ENCODE peak calls at places on chromosomes 5 and 9, in ten cellular contexts. Z, W, F, J, D, G, A, K, X and I are unnamed samples.

GRCh38 chr5:139667001-139667729 is 19.0 kb downstream of the CXXC5 start:
- DNase-seq in Z (no peak), W (no peak), F (no peak), J (no peak), D (no peak), G (no peak), A (no peak), K (no peak), X (no peak), I (peak; percentile 43)

GRCh38 chr5:55222819-55223124 is 4.3 kb downstream of the MCIDAS start:
- DNase-seq in Z (no peak), W (no peak), F (no peak), J (no peak), D (no peak), G (no peak), A (no peak), K (no peak), X (no peak), I (no peak)

GRCh38 chr5:116575635-116576042 is 1.0 kb upstream of the SEMA6A start:
- DNase-seq in Z (no peak), W (peak; percentile 42), F (no peak), J (peak; percentile 63), D (peak; percentile 37), G (peak; percentile 17), A (no peak), K (no peak), X (peak; percentile 3), I (peak; percentile 7)

GRCh38 chr5:10719965-10720364 is 41.1 kb downstream of the DAP start:
- DNase-seq in Z (no peak), W (no peak), F (peak; percentile 99), J (no peak), D (no peak), G (no peak), A (no peak), K (peak; percentile 96), X (no peak), I (no peak)

GRCh38 chr5:151657105-151657504 is 29.6 kb downstream of the SPARC start:
- DNase-seq in Z (peak; percentile 56), W (no peak), F (no peak), J (no peak), D (no peak), G (no peak), A (no peak), K (peak; percentile 7), X (no peak), I (no peak)

GRCh38 chr5:31948006-31948405 is 226.1 kb downstream of the GOLPH3 start:
- DNase-seq in Z (no peak), W (no peak), F (no peak), J (no peak), D (no peak), G (no peak), A (no peak), K (peak; percentile 27), X (no peak), I (no peak)

GRCh38 chr5:58459276-58459859 is 518 bp downstream of the PLK2 start:
- DNase-seq in Z (no peak), W (peak; percentile 64), F (peak; percentile 38), J (peak; percentile 56), D (peak; percentile 42), G (peak; percentile 39), A (peak; percentile 30), K (no peak), X (peak; percentile 67), I (no peak)

GRCh38 chr5:141845371-141845821 is 32.8 kb downstream of the PCDH1 start:
- DNase-seq in Z (no peak), W (no peak), F (no peak), J (no peak), D (peak; percentile 63), G (no peak), A (no peak), K (no peak), X (no peak), I (peak; percentile 69)

GRCh38 chr5:165757756-165758155 is 2252.3 kb downstream of the MAT2B start:
- DNase-seq in Z (no peak), W (peak; percentile 5), F (no peak), J (no peak), D (no peak), G (no peak), A (no peak), K (no peak), X (no peak), I (no peak)

GRCh38 chr5:19986036-19986619 is 1.9 kb downstream of the CDH18 start:
- DNase-seq in Z (no peak), W (no peak), F (no peak), J (no peak), D (no peak), G (no peak), A (no peak), K (peak; percentile 15), X (peak; percentile 13), I (no peak)

GRCh38 chr5:76522103-76522942 is 100.9 kb downstream of the F2RL2 start:
- DNase-seq in Z (no peak), W (peak; percentile 41), F (no peak), J (no peak), D (no peak), G (no peak), A (no peak), K (no peak), X (no peak), I (no peak)

GRCh38 chr5:10537614-10538013 is 26.3 kb upstream of the ANKRD33B start:
- DNase-seq in Z (no peak), W (no peak), F (no peak), J (no peak), D (no peak), G (no peak), A (no peak), K (no peak), X (no peak), I (peak; percentile 40)

GRCh38 chr5:172051643-172052362 is 45.4 kb upstream of the FBXW11 start:
- DNase-seq in Z (no peak), W (no peak), F (no peak), J (no peak), D (no peak), G (no peak), A (no peak), K (peak; percentile 27), X (peak; percentile 26), I (no peak)

GRCh38 chr9:92934321-92934720 is 13.0 kb upstream of the FGD3 start:
- DNase-seq in Z (no peak), W (no peak), F (no peak), J (no peak), D (no peak), G (no peak), A (no peak), K (no peak), X (no peak), I (no peak)

GRCh38 chr9:5629312-5630037 is 568 bp downstream of the RIC1 start:
- DNase-seq in Z (peak; percentile 71), W (peak; percentile 64), F (no peak), J (peak; percentile 53), D (peak; percentile 42), G (peak; percentile 37), A (peak; percentile 38), K (peak; percentile 25), X (peak; percentile 41), I (peak; percentile 63)

GRCh38 chr9:136242908-136243525 is 2.6 kb downstream of the QSOX2 start:
- DNase-seq in Z (no peak), W (no peak), F (no peak), J (no peak), D (no peak), G (no peak), A (no peak), K (no peak), X (no peak), I (no peak)
- TF ChIP-seq CTCF in Z (no peak), W (no peak), F (no peak), J (no peak), D (no peak), G (no peak), A (no peak), K (no peak), X (no peak), I (no peak)

DNA sequence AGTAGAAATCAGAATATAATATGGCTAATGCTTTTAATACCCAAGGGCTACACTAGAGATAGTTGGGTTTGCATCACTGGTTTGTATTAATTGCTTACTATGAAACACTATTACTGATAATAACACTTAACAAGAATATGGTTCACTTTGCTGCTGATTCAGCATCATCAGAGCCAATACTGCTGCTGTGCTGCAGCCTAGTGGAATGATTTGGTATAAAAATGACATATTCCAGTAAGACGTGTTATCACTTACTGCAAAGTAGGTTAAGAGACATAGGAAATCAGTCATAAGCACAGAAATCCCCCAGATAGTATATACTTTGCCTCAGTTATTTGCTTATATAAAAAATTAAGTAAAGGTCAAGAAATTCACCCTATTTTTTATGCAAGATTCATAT is 2.8 kb downstream of the CDH10 start:
- DNase-seq in Z (no peak), W (peak; percentile 43), F (peak; percentile 0), J (peak; percentile 44), D (no peak), G (no peak), A (no peak), K (peak; percentile 38), X (peak; percentile 8), I (no peak)
- TF ChIP-seq CTCF in Z (peak; percentile 63), W (peak; percentile 56), F (peak; percentile 27), J (peak; percentile 31), D (peak; percentile 12), G (peak; percentile 68), A (no peak), K (peak; percentile 16), X (peak; percentile 41), I (no peak)

DNA sequence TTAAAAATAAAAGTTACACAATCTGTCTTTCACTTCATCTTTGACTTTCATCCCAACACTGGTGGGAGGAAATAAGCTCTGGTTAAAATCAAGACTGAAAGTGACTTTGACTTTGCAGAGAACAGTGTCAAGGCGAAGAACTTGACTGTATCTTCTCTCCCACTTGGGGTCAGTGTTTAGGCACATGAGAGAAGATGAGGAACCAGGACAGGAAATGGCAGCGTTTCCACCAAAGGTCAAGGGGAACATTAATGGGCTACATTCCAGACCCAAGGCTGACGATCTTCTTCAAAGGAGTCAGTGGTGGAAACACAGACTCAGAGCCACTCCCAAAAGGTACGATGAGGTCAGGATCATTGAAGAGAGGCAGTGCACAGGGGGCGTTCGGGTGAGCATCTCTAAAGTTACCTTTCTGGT is 409.5 kb downstream of the ARHGEF28 start:
- DNase-seq in Z (no peak), W (peak; percentile 62), F (peak; percentile 69), J (peak; percentile 29), D (peak; percentile 20), G (no peak), A (no peak), K (peak; percentile 79), X (peak; percentile 83), I (no peak)
- TF ChIP-seq CTCF in Z (peak; percentile 14), W (peak; percentile 56), F (peak; percentile 48), J (peak; percentile 63), D (no peak), G (peak; percentile 22), A (no peak), K (peak; percentile 56), X (peak; percentile 49), I (no peak)

GRCh38 chr9:912776-913175 is 63.7 kb upstream of the DMRT3 start:
- DNase-seq in Z (no peak), W (no peak), F (no peak), J (no peak), D (no peak), G (no peak), A (no peak), K (no peak), X (no peak), I (no peak)

GRCh38 chr9:908806-909205 is 67.3 kb downstream of the DMRT1 start:
- DNase-seq in Z (no peak), W (no peak), F (no peak), J (no peak), D (peak; percentile 39), G (no peak), A (no peak), K (no peak), X (no peak), I (no peak)

GRCh38 chr9:911003-911402 is 65.5 kb upstream of the DMRT3 start:
- DNase-seq in Z (no peak), W (no peak), F (no peak), J (peak; percentile 25), D (peak; percentile 41), G (no peak), A (no peak), K (no peak), X (no peak), I (no peak)
- TF ChIP-seq CTCF in Z (no peak), W (no peak), F (no peak), J (no peak), D (no peak), G (no peak), A (no peak), K (no peak), X (no peak), I (no peak)